ENCODE peak calls at places on chromosomes 13 and 19, in four cellular contexts. N is tibial artery, C is stomach, Q is memory B cell. X is an unnamed sample.

GRCh38 chr13:23966691-23967615 is 69.7 kb upstream of the C1QTNF9B start:
- DNase-seq in N (no peak), C (no peak), Q (no peak), X (no peak)

GRCh38 chr19:40257096-40257517 is 28.0 kb downstream of the AKT2 start:
- DNase-seq in N (no peak), C (peak; percentile 47), Q (no peak), X (no peak)

GRCh38 chr13:81990652-81991051 is 1649.7 kb upstream of the SPRY2 start:
- DNase-seq in N (no peak), C (no peak), Q (no peak), X (no peak)

GRCh38 chr13:99823961-99824360 is 147.6 kb downstream of the ZIC5 start:
- DNase-seq in N (no peak), C (no peak), Q (no peak), X (no peak)

GRCh38 chr19:18776736-18777135 is 14.4 kb downstream of the COMP start:
- DNase-seq in N (no peak), C (no peak), Q (no peak), X (no peak)

GRCh38 chr13:33349314-33349995 is 63.9 kb upstream of the STARD13 start:
- DNase-seq in N (peak; percentile 74), C (no peak), Q (no peak), X (no peak)

GRCh38 chr13:32962342-32962741 is 53.9 kb upstream of the KL start:
- DNase-seq in N (no peak), C (no peak), Q (no peak), X (no peak)

GRCh38 chr19:10317857-10318462 is 2.1 kb upstream of the FDX2 start:
- DNase-seq in N (no peak), C (no peak), Q (no peak), X (no peak)

GRCh38 chr19:18440421-18440877 is 2.5 kb upstream of the ISYNA1 start:
- DNase-seq in N (no peak), C (no peak), Q (no peak), X (peak; percentile 63)

GRCh38 chr13:110062077-110062776 is 244.7 kb downstream of the COL4A1 start:
- DNase-seq in N (no peak), C (no peak), Q (no peak), X (no peak)

GRCh38 chr19:28319918-28320317 is 893.0 kb downstream of the UQCRFS1 start:
- DNase-seq in N (no peak), C (no peak), Q (no peak), X (no peak)

GRCh38 chr13:40629678-40630384 is 36.6 kb downstream of the FOXO1 start:
- DNase-seq in N (no peak), C (no peak), Q (peak; percentile 24), X (no peak)

GRCh38 chr13:43374621-43375020 is 351.2 kb downstream of the DNAJC15 start:
- DNase-seq in N (no peak), C (no peak), Q (no peak), X (no peak)

GRCh38 chr19:17035842-17036424 is 9.3 kb upstream of the CPAMD8 start:
- DNase-seq in N (no peak), C (peak; percentile 29), Q (no peak), X (no peak)

GRCh38 chr19:51514866-51515481 is 13.4 kb upstream of the SIGLEC12 start:
- DNase-seq in N (no peak), C (no peak), Q (peak; percentile 66), X (peak; percentile 19)

X was measured in SHP77.